ENCODE peak calls at places on chromosomes 11 and 22, in nine cellular contexts. L, Q, T, M, O, X, V, N and K are unnamed samples.

GRCh38 chr22:46008836-46009596 is 32.1 kb upstream of the WNT7B start:
- DNase-seq in X (no peak), Q (no peak), N (no peak), M (no peak), L (no peak), O (no peak), V (no peak), T (no peak), K (no peak)

GRCh38 chr11:64841592-64842365 is 2.7 kb downstream of the CDC42BPG start:
- DNase-seq in M (no peak), V (peak), T (no peak), O (no peak), Q (no peak), L (no peak), N (no peak), X (peak), K (no peak)

GRCh38 chr11:45407226-45407625 is 121.1 kb upstream of the SYT13 start:
- DNase-seq in O (no peak), X (no peak), N (no peak), L (no peak), Q (no peak), T (no peak), V (no peak), M (no peak), K (no peak)

GRCh38 chr11:32435152-32435480 is 223 bp downstream of the WT1 start:
- DNase-seq in Q (peak), X (no peak), V (no peak), L (peak), M (no peak), N (no peak), O (no peak), T (peak), K (no peak)

GRCh38 chr22:35600466-35600865 is 16.7 kb downstream of the MB start:
- DNase-seq in M (no peak), L (no peak), O (no peak), T (no peak), Q (no peak), X (no peak), N (no peak), V (no peak), K (no peak)

GRCh38 chr11:102458531-102458930 is 6.0 kb upstream of the TMEM123 start:
- DNase-seq in X (no peak), O (no peak), V (no peak), M (no peak), T (no peak), N (no peak), Q (peak), L (no peak), K (peak)

GRCh38 chr11:124754309-124754708 is 2.3 kb upstream of the VSIG2 start:
- DNase-seq in N (no peak), O (no peak), V (no peak), M (no peak), X (no peak), L (no peak), Q (no peak), T (peak), K (no peak)

GRCh38 chr11:92556435-92556834 is 331.8 kb downstream of the FAT3 start:
- DNase-seq in L (peak), X (peak), T (peak), V (no peak), O (peak), N (no peak), Q (peak), M (peak), K (peak)

GRCh38 chr11:124482362-124483147 is 37.1 kb upstream of the OR8B8 start:
- DNase-seq in X (no peak), N (no peak), L (no peak), T (peak), M (no peak), O (peak), V (no peak), Q (peak), K (peak)

GRCh38 chr11:95086116-95086515 is 3.5 kb upstream of the ENDOD1 start:
- DNase-seq in V (no peak), X (no peak), L (no peak), T (no peak), N (no peak), Q (no peak), O (no peak), M (no peak), K (no peak)

GRCh38 chr11:28770806-28771205 is 662.6 kb downstream of the METTL15 start:
- DNase-seq in N (no peak), L (no peak), M (no peak), T (no peak), V (no peak), Q (peak), O (no peak), X (no peak), K (no peak)

GRCh38 chr22:50621491-50621880 is 6.5 kb downstream of the ARSA start:
- DNase-seq in V (no peak), X (no peak), M (no peak), T (no peak), Q (no peak), O (no peak), L (no peak), N (no peak), K (no peak)

GRCh38 chr22:24703101-24703500 is 71.4 kb downstream of the PIWIL3 start:
- DNase-seq in O (no peak), V (no peak), M (no peak), T (no peak), N (no peak), X (no peak), L (no peak), Q (peak), K (peak)

GRCh38 chr11:63868399-63869064 is 29.6 kb downstream of the MARK2 start:
- DNase-seq in O (no peak), L (no peak), X (no peak), N (no peak), V (no peak), Q (peak), T (no peak), M (no peak), K (no peak)

GRCh38 chr11:16981651-16982194 is 32.5 kb downstream of the PLEKHA7 start:
- DNase-seq in N (peak), L (peak), M (peak), T (no peak), X (peak), O (peak), Q (peak), V (no peak), K (peak)

GRCh38 chr11:84212467-84213390 is 926.6 kb upstream of the CCDC90B start:
- DNase-seq in O (no peak), L (no peak), V (no peak), X (peak), Q (no peak), N (no peak), T (no peak), M (no peak), K (no peak)

GRCh38 chr11:107928046-107928766 is at the start of gene RAB39A:
- DNase-seq in M (peak), L (peak), Q (peak), T (peak), X (peak), O (peak), N (peak), V (peak), K (peak)

GRCh38 chr11:73632996-73633395 is 13.4 kb upstream of the PLEKHB1 start:
- DNase-seq in V (no peak), Q (no peak), X (no peak), N (no peak), T (no peak), M (no peak), O (peak), L (no peak), K (no peak)

GRCh38 chr11:94665116-94665659 is 98.0 kb downstream of the PIWIL4 start:
- DNase-seq in Q (no peak), T (no peak), N (no peak), V (no peak), L (no peak), M (no peak), X (no peak), O (no peak), K (no peak)

GRCh38 chr11:61509058-61510029 is 795 bp downstream of the LRRC10B start:
- DNase-seq in L (peak), N (peak), M (no peak), O (peak), X (peak), Q (peak), V (peak), T (peak), K (peak)

GRCh38 chr11:123195182-123196059 is at the start of gene CLMP:
- DNase-seq in M (no peak), Q (peak), O (peak), V (no peak), L (peak), T (peak), X (no peak), N (peak), K (peak)

GRCh38 chr11:21260101-21260500 is 590.7 kb downstream of the NELL1 start:
- DNase-seq in L (no peak), N (no peak), V (no peak), T (no peak), M (no peak), Q (no peak), O (no peak), X (no peak), K (no peak)

GRCh38 chr22:27462190-27462589 is 339.4 kb downstream of the MN1 start:
- DNase-seq in O (peak), Q (no peak), L (peak), T (no peak), X (no peak), V (no peak), M (no peak), N (no peak), K (no peak)

GRCh38 chr11:2092956-2093412 is 46.2 kb downstream of the IGF2 start:
- DNase-seq in L (peak), Q (peak), T (peak), O (peak), V (peak), N (peak), X (peak), M (peak), K (peak)

GRCh38 chr11:6321961-6322362 is 1.7 kb upstream of the CAVIN3 start:
- DNase-seq in Q (peak), L (peak), X (no peak), M (peak), V (no peak), N (no peak), O (peak), T (peak), K (peak)

GRCh38 chr22:24134090-24134846 is 47.0 kb upstream of the SUSD2 start:
- DNase-seq in O (peak), L (no peak), V (no peak), T (no peak), N (no peak), X (no peak), Q (no peak), M (no peak), K (no peak)

GRCh38 chr22:46563381-46564083 is 26.1 kb upstream of the CELSR1 start:
- DNase-seq in Q (peak), X (peak), M (no peak), V (peak), O (peak), L (peak), T (peak), N (peak), K (peak)

GRCh38 chr11:125382211-125382807 is 113.8 kb downstream of the FEZ1 start:
- DNase-seq in T (no peak), Q (no peak), M (no peak), O (no peak), X (no peak), L (no peak), V (no peak), N (no peak), K (no peak)

GRCh38 chr11:72354356-72355115 is 79.8 kb downstream of the CLPB start:
- DNase-seq in X (peak), M (no peak), L (no peak), T (peak), O (peak), V (no peak), Q (no peak), N (no peak), K (no peak)

GRCh38 chr11:94400075-94400838 is 962 bp downstream of the GPR83 start:
- DNase-seq in V (no peak), L (no peak), T (no peak), X (no peak), O (no peak), Q (no peak), M (no peak), N (no peak), K (no peak)

GRCh38 chr11:25981998-25982397 is 349.9 kb upstream of the ANO3 start:
- DNase-seq in V (no peak), O (peak), T (peak), M (peak), N (no peak), L (peak), X (peak), Q (peak), K (peak)

GRCh38 chr11:116478676-116479075 is 294.1 kb downstream of the BUD13 start:
- DNase-seq in M (no peak), N (no peak), O (no peak), X (no peak), L (no peak), T (no peak), Q (no peak), V (no peak), K (no peak)

GRCh38 chr11:103279821-103280220 is 170.6 kb downstream of the DYNC2H1 start:
- DNase-seq in Q (no peak), L (peak), T (peak), N (no peak), V (no peak), M (no peak), O (no peak), X (no peak), K (peak)

GRCh38 chr11:117809236-117810055 is 12.4 kb upstream of the DSCAML1 start:
- DNase-seq in M (no peak), X (peak), V (peak), N (no peak), T (peak), Q (peak), O (peak), L (peak), K (peak)

GRCh38 chr22:21761086-21761485 is 25.5 kb upstream of the YPEL1 start:
- DNase-seq in L (no peak), X (no peak), N (no peak), O (no peak), Q (no peak), M (no peak), T (no peak), V (no peak), K (peak)

GRCh38 chr11:105910095-105910715 is 111.8 kb downstream of the MSANTD4 start:
- DNase-seq in M (no peak), T (peak), V (no peak), L (no peak), O (peak), Q (no peak), N (no peak), X (no peak), K (peak)

GRCh38 chr11:20964985-20965384 is 295.6 kb downstream of the NELL1 start:
- DNase-seq in V (no peak), T (no peak), O (peak), X (no peak), M (no peak), L (peak), Q (no peak), N (no peak), K (no peak)

GRCh38 chr11:117089685-117090084 is 8.5 kb downstream of the SIK3 start:
- DNase-seq in N (no peak), M (no peak), V (no peak), L (no peak), X (peak), O (no peak), T (peak), Q (no peak), K (no peak)

GRCh38 chr11:3162410-3163240 is 2.5 kb downstream of the OSBPL5 start:
- DNase-seq in Q (no peak), O (no peak), M (no peak), V (no peak), L (no peak), N (peak), T (no peak), X (no peak), K (no peak)

GRCh38 chr11:3163241-3163981 is 1.7 kb downstream of the OSBPL5 start:
- DNase-seq in T (no peak), M (no peak), L (no peak), Q (no peak), N (no peak), O (no peak), V (no peak), X (no peak), K (no peak)

GRCh38 chr11:3164540-3165151 is 464 bp downstream of the OSBPL5 start:
- DNase-seq in V (no peak), T (no peak), Q (no peak), L (no peak), N (no peak), X (no peak), M (no peak), O (no peak), K (no peak)

GRCh38 chr11:3165152-3165705 is at the start of gene OSBPL5:
- DNase-seq in O (peak), T (peak), M (no peak), V (peak), Q (peak), L (peak), N (peak), X (peak), K (peak)

GRCh38 chr11:3164138-3164539 is 971 bp downstream of the OSBPL5 start:
- DNase-seq in T (no peak), M (no peak), O (no peak), V (no peak), Q (no peak), N (peak), L (no peak), X (no peak), K (peak)
- H3K4me3 ChIP-seq in T (peak), M (peak), O (peak), V (peak), Q (peak), N (peak), L (peak), X (no peak), K (peak)

GRCh38 chr22:41431656-41432055 is 14.9 kb downstream of the TOB2 start:
- DNase-seq in X (no peak), N (no peak), Q (no peak), M (no peak), O (no peak), L (no peak), T (no peak), V (no peak), K (no peak)

GRCh38 chr22:41442240-41442792 is 4.3 kb downstream of the TOB2 start:
- DNase-seq in V (no peak), M (no peak), N (no peak), L (no peak), O (no peak), X (no peak), T (no peak), Q (no peak), K (no peak)

GRCh38 chr22:41437198-41437597 is 9.4 kb downstream of the TOB2 start:
- DNase-seq in T (no peak), X (no peak), L (no peak), Q (no peak), V (no peak), N (no peak), O (no peak), M (no peak), K (no peak)

GRCh38 chr22:41435560-41435959 is 11.0 kb downstream of the TOB2 start:
- DNase-seq in X (no peak), O (no peak), M (no peak), V (no peak), N (no peak), L (no peak), T (no peak), Q (no peak), K (no peak)

DNA sequence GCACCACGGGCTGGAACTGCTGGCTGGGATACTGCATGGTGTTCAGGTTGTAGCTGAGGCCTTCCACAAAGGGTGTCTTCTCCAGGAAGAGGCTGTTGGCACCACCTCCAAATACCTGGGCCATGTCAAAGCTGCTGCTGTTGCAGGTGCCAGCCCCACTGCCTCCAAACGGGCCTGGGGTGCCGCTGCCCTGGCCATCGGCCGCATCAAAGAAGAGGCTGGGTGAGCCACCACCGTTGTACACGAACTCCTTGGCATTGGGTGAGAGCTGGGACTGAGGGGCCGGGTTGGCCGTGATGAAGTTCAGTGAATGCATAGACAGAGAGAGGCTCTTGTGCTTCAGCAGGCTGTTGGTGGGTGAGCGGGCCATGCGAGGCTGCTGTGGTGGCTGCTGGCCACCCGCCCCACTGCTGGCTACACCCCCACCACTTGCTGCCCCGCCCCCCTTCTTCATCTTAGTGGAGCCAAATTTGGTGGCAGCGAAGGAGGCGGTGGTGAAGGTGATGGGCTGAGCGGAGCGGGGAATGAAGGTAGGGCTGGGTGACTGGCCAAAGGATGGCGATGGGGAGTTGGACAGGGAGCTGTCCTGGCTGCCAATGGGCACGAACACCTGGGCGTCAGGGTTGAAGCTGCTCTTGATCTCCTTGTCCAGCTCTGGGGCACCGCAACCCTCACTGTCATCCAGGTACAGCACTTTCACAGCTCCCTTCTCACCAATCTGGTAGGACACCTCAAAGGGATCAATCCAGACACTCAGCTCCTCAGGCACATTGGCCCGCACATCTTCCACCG is 10.1 kb downstream of the TOB2 start:
- DNase-seq in M (no peak), N (no peak), T (no peak), V (no peak), L (no peak), O (no peak), Q (no peak), X (no peak), K (no peak)
- TF ChIP-seq CTCF in M (no peak), N (no peak), T (no peak), V (no peak), L (no peak), O (no peak), Q (no peak), X (no peak), K (no peak)

GRCh38 chr11:134048028-134048427 is 20.8 kb upstream of the JAM3 start:
- DNase-seq in L (no peak), X (no peak), M (no peak), O (no peak), Q (no peak), V (no peak), T (no peak), N (no peak), K (no peak)

GRCh38 chr11:134052988-134053945 is 15.6 kb upstream of the JAM3 start:
- DNase-seq in O (no peak), T (no peak), M (no peak), Q (no peak), V (no peak), L (no peak), N (no peak), X (no peak), K (no peak)

GRCh38 chr11:134049303-134049702 is 19.6 kb upstream of the JAM3 start:
- DNase-seq in T (no peak), M (no peak), Q (no peak), V (no peak), L (no peak), O (no peak), N (no peak), X (no peak), K (no peak)

GRCh38 chr11:134052395-134052987 is 16.4 kb upstream of the JAM3 start:
- DNase-seq in X (no peak), M (no peak), T (no peak), N (no peak), L (no peak), V (no peak), O (no peak), Q (no peak), K (no peak)

GRCh38 chr11:134050541-134051383 is 18.1 kb upstream of the JAM3 start:
- DNase-seq in L (peak), N (peak), M (no peak), V (peak), O (peak), Q (peak), X (peak), T (peak), K (peak)
- H3K4me3 ChIP-seq in L (peak), N (no peak), M (peak), V (no peak), O (peak), Q (no peak), X (no peak), T (no peak), K (peak)

GRCh38 chr22:19820880-19821522 is 33.7 kb downstream of the GNB1L start:
- DNase-seq in O (no peak), Q (no peak), T (no peak), M (no peak), L (no peak), V (no peak), N (peak), X (no peak), K (no peak)
- TF ChIP-seq CTCF in O (no peak), Q (no peak), T (peak), M (peak), L (no peak), V (no peak), N (no peak), X (no peak), K (no peak)

GRCh38 chr22:37274380-37274862 is 7.9 kb upstream of the CYTH4 start:
- DNase-seq in T (no peak), Q (no peak), V (no peak), L (no peak), X (no peak), N (no peak), M (no peak), O (no peak), K (no peak)
- H3K4me3 ChIP-seq in T (no peak), Q (no peak), V (no peak), L (no peak), X (no peak), N (no peak), M (no peak), O (no peak), K (no peak)